ENCODE peak calls at places on chromosome 1, in five cellular contexts. M is IMR-90, J is ovary, B is fibroblast of mammary gland, N is GM12864. P is an unnamed sample.

GRCh38 chr1:169105434-169106094 is 926 bp upstream of the ATP1B1 start:
- DNase-seq in B (no peak), M (no peak), J (peak), N (no peak), P (no peak)

GRCh38 chr1:93331412-93331811 is 14.3 kb upstream of the DR1 start:
- DNase-seq in B (no peak), N (no peak), M (peak), J (no peak), P (peak)

GRCh38 chr1:24927473-24927872 is 2.6 kb downstream of the RUNX3 start:
- DNase-seq in N (no peak), J (no peak), B (no peak), M (no peak), P (no peak)

GRCh38 chr1:65255088-65256050 is 54.0 kb upstream of the DNAJC6 start:
- DNase-seq in J (no peak), M (no peak), N (no peak), B (no peak), P (peak)

GRCh38 chr1:115782571-115783281 is 14.2 kb upstream of the CASQ2 start:
- DNase-seq in B (peak), J (no peak), M (peak), N (no peak), P (peak)

GRCh38 chr1:63575340-63575826 is 17.8 kb upstream of the PGM1 start:
- DNase-seq in J (no peak), M (peak), N (no peak), B (peak), P (peak)

GRCh38 chr1:25797939-25798338 is 2.1 kb upstream of the SELENON start:
- DNase-seq in M (no peak), N (no peak), B (peak), J (no peak), P (no peak)

GRCh38 chr1:2231667-2232254 is 3.6 kb downstream of the SKI start:
- DNase-seq in N (no peak), B (peak), M (peak), J (peak), P (peak)

GRCh38 chr1:100249155-100249536 is 488 bp downstream of the DBT start:
- DNase-seq in B (no peak), N (no peak), M (no peak), J (no peak), P (no peak)

GRCh38 chr1:19484338-19484792 is 974 bp downstream of the CAPZB start:
- DNase-seq in N (no peak), M (no peak), J (no peak), B (no peak), P (no peak)

GRCh38 chr1:19483261-19483660 is 2.1 kb downstream of the CAPZB start:
- DNase-seq in J (no peak), B (no peak), M (no peak), N (no peak), P (no peak)

GRCh38 chr1:19485362-19486187 is at the start of gene CAPZB:
- DNase-seq in N (no peak), J (peak), M (peak), B (peak), P (peak)

GRCh38 chr1:19483691-19484090 is 1.6 kb downstream of the CAPZB start:
- DNase-seq in B (no peak), J (no peak), M (no peak), N (no peak), P (no peak)

DNA sequence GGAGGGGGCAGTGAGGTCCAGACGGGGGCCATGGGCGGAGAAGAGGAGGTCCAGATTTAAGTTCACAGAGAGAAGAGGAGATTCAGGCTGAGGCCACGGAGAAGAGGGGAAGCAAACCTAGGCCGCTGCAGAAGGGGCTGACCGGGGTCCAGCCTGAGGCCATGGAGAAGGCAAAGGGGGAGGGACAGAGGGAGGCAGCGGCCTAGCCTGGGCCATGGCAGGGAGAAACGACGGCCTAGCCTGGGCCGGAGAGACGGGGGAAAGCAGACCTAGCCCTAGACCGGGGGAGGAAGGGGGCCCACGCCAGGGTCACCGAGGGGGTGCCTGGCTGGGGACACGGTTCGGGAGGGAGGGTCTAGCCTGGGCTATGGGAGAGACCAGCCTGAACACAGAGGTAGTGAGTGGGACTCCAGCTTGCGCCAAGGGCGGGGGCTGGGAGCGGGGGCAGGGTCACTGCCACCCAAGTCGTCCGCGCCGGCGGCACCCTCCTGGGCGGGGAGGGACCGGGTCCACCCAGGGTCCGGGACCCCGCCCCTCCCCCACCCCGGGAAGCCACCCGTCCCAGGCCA is 462 bp downstream of the CAPZB start:
- DNase-seq in M (no peak), J (no peak), B (no peak), N (no peak), P (no peak)
- TF ChIP-seq CTCF in M (no peak), J (no peak), B (no peak), N (no peak), P (no peak)

GRCh38 chr1:214549604-214550338 is 1.6 kb downstream of the PTPN14 start:
- DNase-seq in M (peak), J (no peak), B (peak), N (no peak), P (peak)

GRCh38 chr1:214546076-214546475 is 5.3 kb downstream of the PTPN14 start:
- DNase-seq in M (no peak), N (no peak), B (no peak), J (no peak), P (no peak)

GRCh38 chr1:214548988-214549387 is 2.4 kb downstream of the PTPN14 start:
- DNase-seq in M (peak), J (peak), N (no peak), B (peak), P (peak)

GRCh38 chr1:214546886-214547641 is 4.3 kb downstream of the PTPN14 start:
- DNase-seq in J (no peak), B (no peak), N (no peak), M (no peak), P (no peak)

GRCh38 chr1:214547747-214548146 is 3.7 kb downstream of the PTPN14 start:
- DNase-seq in M (no peak), B (no peak), N (no peak), J (no peak), P (no peak)
- H3K4me3 ChIP-seq in M (no peak), B (no peak), N (no peak), J (no peak), P (peak)

DNA sequence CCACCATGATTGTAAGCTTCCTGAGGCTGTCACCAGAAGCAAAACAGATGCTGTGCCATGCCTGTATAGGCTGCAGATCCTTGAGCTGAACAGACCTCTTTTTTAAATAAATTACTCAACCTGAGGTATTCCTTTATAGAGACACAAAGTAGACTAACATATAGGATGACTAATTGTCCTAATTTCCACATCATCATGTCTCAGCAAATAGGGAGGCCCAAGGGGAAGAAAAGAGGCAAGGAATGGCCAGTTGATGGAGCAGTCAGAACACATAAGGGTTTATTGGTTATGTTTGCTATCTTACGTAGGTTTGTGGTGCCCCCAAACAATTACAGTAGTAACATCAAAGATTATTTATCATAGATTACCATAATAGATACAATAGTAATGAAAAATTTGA is 126.2 kb downstream of the RASAL2 start:
- DNase-seq in B (peak), M (peak), N (no peak), J (no peak), P (no peak)
- TF ChIP-seq CTCF in B (no peak), M (no peak), N (no peak), J (no peak), P (no peak)

DNA sequence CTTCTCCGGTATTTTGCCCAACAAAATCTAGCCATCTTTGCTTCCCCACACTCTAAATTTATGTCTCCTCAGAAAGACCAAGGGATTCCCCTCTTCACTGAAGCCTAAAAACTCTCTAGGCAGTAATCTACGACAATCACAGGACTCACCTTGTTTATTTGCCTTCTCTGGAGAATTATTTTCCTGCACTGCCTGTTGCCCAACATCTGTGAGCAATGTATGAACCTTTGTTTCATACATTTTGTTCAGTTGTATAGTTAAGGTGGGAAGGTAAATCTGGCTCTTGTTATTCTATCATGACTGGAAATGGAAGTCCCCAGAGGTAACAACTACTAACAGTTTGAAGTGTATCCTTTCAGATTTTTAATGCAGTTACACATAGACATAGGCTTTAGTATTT is 2.2 kb downstream of the COPA start:
- DNase-seq in J (no peak), N (no peak), M (no peak), B (peak), P (no peak)
- H3K4me3 ChIP-seq in J (no peak), N (peak), M (no peak), B (peak), P (peak)

GRCh38 chr1:216627252-216627651 is 96.0 kb downstream of the ESRRG start:
- DNase-seq in J (no peak), N (no peak), M (no peak), B (no peak), P (no peak)
- TF ChIP-seq CTCF in J (no peak), N (no peak), M (no peak), B (no peak), P (no peak)

GRCh38 chr1:44776749-44777068 is 1.4 kb downstream of the RPS8 start:
- DNase-seq in N (no peak), J (no peak), B (no peak), M (no peak), P (no peak)

GRCh38 chr1:44777969-44778635 is 2.8 kb downstream of the RPS8 start:
- DNase-seq in N (no peak), J (no peak), M (no peak), B (no peak), P (no peak)

GRCh38 chr1:44778705-44779576 is 3.6 kb downstream of the RPS8 start:
- DNase-seq in J (no peak), N (no peak), B (no peak), M (no peak), P (no peak)

GRCh38 chr1:44775930-44776748 is 799 bp downstream of the RPS8 start:
- DNase-seq in M (no peak), N (no peak), B (no peak), J (no peak), P (peak)

GRCh38 chr1:44777547-44777946 is 2.2 kb downstream of the RPS8 start:
- DNase-seq in M (no peak), N (no peak), B (no peak), J (no peak), P (no peak)
- H3K4me3 ChIP-seq in M (no peak), N (peak), B (peak), J (no peak), P (peak)

GRCh38 chr1:44221793-44222192 is 8.5 kb downstream of the DMAP1 start:
- DNase-seq in N (no peak), M (no peak), B (no peak), J (no peak), P (no peak)
- TF ChIP-seq CTCF in N (no peak), M (no peak), B (no peak), J (no peak), P (no peak)

DNA sequence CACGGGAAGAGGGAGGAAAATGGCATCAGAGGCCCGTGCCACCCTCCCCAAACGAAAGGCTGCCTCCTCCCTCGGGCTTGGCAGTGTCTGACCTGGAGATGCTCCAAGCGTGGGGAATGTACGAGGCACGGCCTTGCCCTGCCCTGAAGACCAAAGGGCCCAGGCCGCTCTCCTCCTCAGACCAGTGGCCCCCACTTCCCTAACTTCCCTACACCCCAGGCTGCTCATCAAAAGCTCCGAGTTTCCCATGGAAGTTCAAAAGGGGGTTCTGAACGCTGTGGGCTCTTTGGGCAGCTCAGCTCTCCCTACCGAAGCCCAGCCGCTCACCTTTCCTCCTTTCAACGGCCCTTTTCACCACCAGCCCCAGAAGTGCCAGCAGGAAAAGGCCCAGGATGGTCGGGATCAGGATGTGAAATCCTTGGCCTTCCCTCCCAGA is 11.8 kb downstream of the FCMR start:
- DNase-seq in J (no peak), B (no peak), M (no peak), N (no peak), P (no peak)
- H3K4me3 ChIP-seq in J (peak), B (peak), M (peak), N (peak), P (peak)

DNA sequence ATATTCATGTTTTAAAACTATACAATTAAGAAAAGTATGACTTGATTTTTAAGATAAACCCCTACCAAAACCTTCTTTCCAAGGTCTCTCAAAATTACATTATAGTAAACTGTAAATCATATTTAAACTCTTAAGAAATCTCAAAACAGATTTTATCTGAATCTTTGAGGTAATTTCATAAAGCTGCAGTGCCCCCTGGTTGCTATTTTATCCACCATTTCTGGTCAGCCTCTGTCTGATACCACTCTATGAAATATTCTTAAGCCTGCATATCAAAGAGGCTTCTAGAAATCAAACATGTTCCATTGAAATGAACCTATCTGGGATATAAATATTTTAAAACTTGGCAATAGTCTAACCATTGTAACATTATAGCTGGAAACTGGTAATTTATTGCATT is 317.3 kb downstream of the COL11A1 start:
- DNase-seq in M (no peak), B (peak), N (no peak), J (no peak), P (no peak)
- TF ChIP-seq CTCF in M (peak), B (peak), N (no peak), J (no peak), P (no peak)

P was measured in AG10803.